ENCODE peak calls at places on chromosomes 11 and 22, in eight cellular contexts. W is CD4-positive, alpha-beta T cell; Q is psoas muscle; U is BJ; C is GM13977; H is WTC11; L is lower lobe of right lung; K is fibroblast of the aortic adventitia. O is an unnamed sample.

GRCh38 chr11:8766043-8766992 is 83.7 kb downstream of the RPL27A start:
- DNase-seq in W (no peak), Q (no peak), U (no peak), C (no peak), H (peak), L (no peak), K (no peak), O (peak)

GRCh38 chr11:130213979-130214281 is 54.3 kb downstream of the ST14 start:
- DNase-seq in W (no peak), Q (no peak), U (no peak), C (no peak), H (peak), L (no peak), K (no peak), O (no peak)

GRCh38 chr22:35634981-35635540 is 13.2 kb upstream of the APOL6 start:
- DNase-seq in W (no peak), Q (no peak), U (no peak), C (peak), H (no peak), L (no peak), K (no peak), O (no peak)

GRCh38 chr11:43574949-43575915 is 105.3 kb upstream of the HSD17B12 start:
- DNase-seq in W (no peak), Q (no peak), U (no peak), C (peak), H (peak), L (no peak), K (peak), O (peak)

GRCh38 chr11:975824-976223 is 50.2 kb downstream of the AP2A2 start:
- DNase-seq in W (no peak), Q (no peak), U (no peak), C (no peak), H (peak), L (no peak), K (peak), O (peak)

GRCh38 chr11:119480375-119481020 is 57.5 kb upstream of the THY1 start:
- DNase-seq in W (no peak), Q (no peak), U (no peak), C (no peak), H (no peak), L (no peak), K (no peak), O (no peak)

GRCh38 chr22:31800065-31800464 is 46.2 kb downstream of the DEPDC5 start:
- DNase-seq in W (no peak), Q (no peak), U (no peak), C (no peak), H (no peak), L (no peak), K (peak), O (no peak)

GRCh38 chr11:86155210-86155844 is 86.4 kb upstream of the PICALM start:
- DNase-seq in W (no peak), Q (no peak), U (no peak), C (no peak), H (no peak), L (no peak), K (no peak), O (no peak)

GRCh38 chr22:37735054-37735453 is 38.2 kb downstream of the TRIOBP start:
- DNase-seq in W (no peak), Q (peak), U (no peak), C (no peak), H (peak), L (peak), K (no peak), O (peak)

GRCh38 chr11:121063728-121064127 is 37.3 kb upstream of the TECTA start:
- DNase-seq in W (no peak), Q (no peak), U (no peak), C (no peak), H (no peak), L (no peak), K (no peak), O (no peak)

GRCh38 chr22:44605486-44605885 is 96.5 kb upstream of the PRR5 start:
- DNase-seq in W (no peak), Q (no peak), U (no peak), C (no peak), H (no peak), L (no peak), K (no peak), O (no peak)

GRCh38 chr11:77031599-77031998 is 2.6 kb upstream of the B3GNT6 start:
- DNase-seq in W (no peak), Q (no peak), U (no peak), C (no peak), H (no peak), L (no peak), K (no peak), O (no peak)

GRCh38 chr11:77027275-77027674 is 6.9 kb upstream of the B3GNT6 start:
- DNase-seq in W (no peak), Q (no peak), U (peak), C (no peak), H (no peak), L (no peak), K (peak), O (no peak)

GRCh38 chr11:77026743-77027142 is 7.5 kb upstream of the B3GNT6 start:
- DNase-seq in W (no peak), Q (no peak), U (no peak), C (no peak), H (no peak), L (no peak), K (no peak), O (no peak)

GRCh38 chr11:77030834-77031414 is 3.3 kb upstream of the B3GNT6 start:
- DNase-seq in W (no peak), Q (no peak), U (no peak), C (no peak), H (no peak), L (no peak), K (no peak), O (no peak)

DNA sequence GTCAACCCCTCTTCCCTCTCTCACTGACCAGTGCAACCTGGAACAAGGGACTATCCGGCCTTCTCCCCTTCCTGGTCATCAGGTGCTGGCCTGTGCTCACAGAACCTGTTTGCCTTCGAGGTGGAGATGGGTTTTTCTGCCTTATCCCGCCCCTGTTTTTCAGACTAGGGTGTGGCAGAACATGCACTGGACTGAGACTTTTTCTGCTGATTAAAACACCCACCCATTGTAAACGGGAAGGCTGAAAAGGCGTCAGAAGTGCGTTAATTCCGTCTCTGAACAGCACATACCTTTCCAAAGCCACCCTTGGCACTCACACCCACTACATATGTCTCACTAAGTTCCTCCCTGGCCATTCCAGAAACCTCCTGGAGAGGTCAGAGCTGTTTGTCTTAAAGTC is 4.4 kb upstream of the B3GNT6 start:
- DNase-seq in W (no peak), Q (no peak), U (no peak), C (no peak), H (no peak), L (no peak), K (no peak), O (no peak)
- TF ChIP-seq CTCF in W (no peak), Q (no peak), U (no peak), C (no peak), H (no peak), L (no peak), K (no peak), O (no peak)

GRCh38 chr11:123188508-123189165 is 6.4 kb downstream of the CLMP start:
- DNase-seq in W (no peak), Q (no peak), U (peak), C (no peak), H (no peak), L (no peak), K (peak), O (no peak)
- TF ChIP-seq CTCF in W (no peak), Q (no peak), U (peak), C (no peak), H (no peak), L (no peak), K (peak), O (no peak)

DNA sequence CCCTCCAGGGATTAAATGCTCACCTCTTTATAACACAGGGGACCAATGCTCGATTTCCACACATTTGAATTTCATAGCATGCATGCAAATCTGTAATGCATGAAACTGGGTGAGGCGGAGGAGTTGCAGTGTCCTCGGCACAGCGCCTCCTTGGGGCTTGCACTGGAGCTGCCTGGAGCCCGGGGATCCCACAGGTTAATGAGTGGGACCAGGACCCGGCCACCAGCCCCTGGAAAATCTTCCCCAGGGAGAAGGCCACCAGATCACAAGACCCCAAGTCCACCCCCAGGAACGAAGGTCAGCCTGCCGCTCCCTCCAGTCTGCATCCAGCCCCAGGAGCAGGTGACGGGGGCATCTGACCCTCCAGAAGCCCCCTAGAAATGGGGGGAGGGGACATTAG is 119.1 kb downstream of the MN1 start:
- DNase-seq in W (no peak), Q (no peak), U (no peak), C (no peak), H (peak), L (no peak), K (no peak), O (peak)
- TF ChIP-seq CTCF in W (no peak), Q (peak), U (no peak), C (no peak), H (peak), L (no peak), K (peak), O (peak)

GRCh38 chr11:57622263-57622662 is 24.8 kb downstream of the SERPING1 start:
- DNase-seq in W (no peak), Q (no peak), U (no peak), C (no peak), H (no peak), L (no peak), K (no peak), O (no peak)

GRCh38 chr11:57618438-57618837 is 21.0 kb downstream of the SERPING1 start:
- DNase-seq in W (no peak), Q (no peak), U (no peak), C (no peak), H (no peak), L (no peak), K (no peak), O (no peak)

GRCh38 chr11:57616595-57616994 is 19.1 kb downstream of the SERPING1 start:
- DNase-seq in W (no peak), Q (no peak), U (no peak), C (no peak), H (no peak), L (no peak), K (no peak), O (no peak)

GRCh38 chr11:57615308-57615707 is 17.8 kb downstream of the SERPING1 start:
- DNase-seq in W (no peak), Q (no peak), U (no peak), C (no peak), H (no peak), L (no peak), K (no peak), O (no peak)

DNA sequence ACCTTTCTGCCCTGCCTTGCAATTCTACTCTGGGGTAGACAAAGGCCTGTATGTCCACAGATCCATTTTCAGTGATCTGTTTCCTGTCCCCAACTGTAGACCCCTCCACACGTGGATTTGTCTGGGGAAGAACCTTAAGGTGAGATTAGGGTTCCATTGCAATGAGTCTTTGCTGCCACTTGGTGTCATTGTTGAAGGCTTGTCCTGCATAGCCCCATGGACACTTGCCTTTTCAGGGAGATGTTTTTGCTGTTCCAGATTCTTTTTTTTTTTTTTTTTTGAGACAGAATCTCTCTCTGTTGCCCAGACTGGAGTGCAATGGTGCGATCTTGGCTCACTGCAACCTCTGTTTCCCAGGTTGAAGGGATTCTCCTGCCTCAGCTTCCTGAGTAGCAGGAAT is 21.8 kb downstream of the SERPING1 start:
- DNase-seq in W (no peak), Q (no peak), U (no peak), C (no peak), H (no peak), L (no peak), K (no peak), O (no peak)
- TF ChIP-seq CTCF in W (no peak), Q (no peak), U (peak), C (no peak), H (no peak), L (no peak), K (no peak), O (peak)

DNA sequence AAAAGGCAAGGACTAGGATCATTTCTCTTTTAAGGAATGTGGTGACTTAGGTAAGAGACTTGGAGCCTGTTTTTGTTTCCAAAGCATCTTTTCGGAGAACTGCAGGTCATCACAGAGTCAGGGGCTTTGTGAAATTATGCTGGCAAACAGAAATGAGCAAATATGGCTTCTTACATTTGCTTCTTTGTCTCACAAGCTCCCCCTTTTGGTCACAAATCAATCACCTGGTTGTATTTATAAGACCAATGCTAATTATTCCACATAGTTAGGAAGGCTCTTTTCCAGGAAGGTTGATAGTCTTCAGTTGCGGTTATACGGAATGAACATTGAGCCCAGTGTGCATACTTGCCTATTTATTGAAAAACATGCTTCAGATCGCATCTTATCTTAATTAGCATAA is 34.6 kb upstream of the CEP126 start:
- DNase-seq in W (no peak), Q (no peak), U (no peak), C (no peak), H (no peak), L (no peak), K (peak), O (no peak)
- TF ChIP-seq CTCF in W (no peak), Q (no peak), U (peak), C (peak), H (peak), L (peak), K (peak), O (peak)

DNA sequence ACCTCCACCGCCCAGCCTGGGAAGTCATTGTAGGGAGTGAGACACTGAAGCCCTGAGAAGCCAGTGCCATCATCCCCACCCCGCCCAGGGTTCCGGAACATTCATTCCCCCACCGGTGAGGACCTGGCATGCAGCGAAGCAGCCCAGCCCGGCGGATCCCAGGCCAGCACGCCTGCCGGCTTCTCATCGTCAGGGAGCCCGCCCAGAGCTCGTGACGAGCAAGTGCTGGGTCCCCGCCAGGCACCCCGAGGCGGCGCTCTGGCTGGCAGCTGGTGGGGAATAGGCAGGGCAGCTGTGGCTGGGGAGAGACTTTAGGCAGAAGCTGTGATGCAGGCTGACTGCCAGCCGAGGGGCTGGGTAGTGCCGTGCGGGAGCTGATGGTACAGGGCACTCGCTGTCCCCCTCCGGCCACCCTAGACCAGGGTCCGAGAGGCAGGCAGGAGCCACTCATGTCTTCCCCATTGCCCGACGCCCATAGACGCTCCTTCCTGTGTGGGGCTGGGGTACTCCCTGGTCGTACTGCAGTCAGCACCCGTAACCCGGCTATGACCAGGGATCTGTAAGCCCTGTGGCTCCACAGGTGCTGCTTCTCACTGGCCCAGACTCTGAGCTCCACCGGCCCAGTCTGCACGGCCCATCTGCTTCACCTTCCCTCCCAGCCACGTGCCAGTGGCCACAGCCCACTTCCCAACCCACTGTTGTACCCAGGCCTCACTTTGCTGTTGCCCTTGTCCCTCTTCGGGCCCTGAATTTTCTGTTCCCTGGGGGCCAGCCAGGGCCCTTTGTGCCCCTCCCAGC is 24.5 kb upstream of the CABP7 start:
- DNase-seq in W (no peak), Q (peak), U (no peak), C (no peak), H (no peak), L (no peak), K (no peak), O (no peak)
- TF ChIP-seq CTCF in W (no peak), Q (no peak), U (no peak), C (no peak), H (no peak), L (no peak), K (no peak), O (no peak)

DNA sequence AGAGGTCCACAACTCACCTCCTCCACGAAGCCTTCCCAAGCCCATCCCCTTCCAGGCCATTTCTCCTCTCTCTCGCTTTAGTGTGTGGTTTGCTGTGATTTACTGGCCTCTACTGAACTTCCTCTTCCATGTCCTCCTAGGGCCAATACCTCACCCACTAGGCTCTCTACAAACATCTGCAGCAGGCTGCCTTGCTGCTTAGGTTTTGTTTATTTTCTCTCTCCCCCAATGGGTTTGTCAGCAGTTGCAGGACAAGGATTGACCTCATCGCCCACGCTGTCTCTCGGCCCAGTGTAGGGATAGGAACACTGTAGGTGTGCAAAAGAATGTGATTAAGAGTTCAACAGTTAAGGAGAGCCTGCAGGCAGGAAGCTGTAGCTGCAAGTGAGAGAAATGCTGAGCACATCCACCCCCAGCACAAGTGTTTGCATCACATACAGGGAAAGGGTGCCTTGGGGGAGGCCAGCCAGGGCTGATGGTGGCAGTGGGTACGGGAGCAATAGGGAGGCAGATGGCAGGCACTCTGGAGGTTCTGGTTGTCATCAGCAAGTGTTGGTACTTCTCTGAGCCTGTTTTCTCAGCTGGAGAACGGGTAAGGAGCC is 1.4 kb downstream of the PC start:
- DNase-seq in W (no peak), Q (no peak), U (no peak), C (peak), H (no peak), L (peak), K (peak), O (no peak)
- TF ChIP-seq CTCF in W (no peak), Q (no peak), U (peak), C (no peak), H (no peak), L (no peak), K (peak), O (no peak)

DNA sequence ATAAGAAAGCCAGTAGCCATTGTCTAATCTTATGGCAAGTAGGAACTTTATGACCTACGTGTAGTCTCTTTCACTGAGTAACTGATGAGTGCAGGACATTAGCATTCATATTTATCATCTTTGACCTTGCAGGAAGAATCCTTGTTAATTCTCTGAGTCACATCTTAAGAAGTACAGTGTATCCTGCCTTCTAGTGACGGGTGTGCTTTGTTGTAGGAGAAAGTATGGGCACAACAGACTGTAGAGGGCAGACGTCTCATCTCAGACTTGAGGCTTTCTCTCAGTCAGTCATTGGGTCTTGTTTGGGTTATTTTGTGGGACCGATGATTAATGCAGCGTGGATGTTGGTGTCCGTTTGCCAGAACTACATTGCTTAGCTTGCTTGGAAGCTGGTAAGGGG is 6.8 kb downstream of the RNF214 start:
- DNase-seq in W (no peak), Q (no peak), U (peak), C (no peak), H (no peak), L (no peak), K (peak), O (no peak)
- TF ChIP-seq CTCF in W (no peak), Q (no peak), U (peak), C (no peak), H (no peak), L (no peak), K (peak), O (no peak)

GRCh38 chr11:35474677-35475076 is 50.7 kb downstream of the PAMR1 start:
- DNase-seq in W (no peak), Q (no peak), U (no peak), C (no peak), H (no peak), L (no peak), K (no peak), O (no peak)

GRCh38 chr11:35466058-35466457 is 46.7 kb upstream of the SLC1A2 start:
- DNase-seq in W (no peak), Q (no peak), U (no peak), C (no peak), H (no peak), L (no peak), K (no peak), O (no peak)

GRCh38 chr11:35473975-35474374 is 51.4 kb downstream of the PAMR1 start:
- DNase-seq in W (no peak), Q (no peak), U (no peak), C (no peak), H (no peak), L (no peak), K (no peak), O (no peak)

DNA sequence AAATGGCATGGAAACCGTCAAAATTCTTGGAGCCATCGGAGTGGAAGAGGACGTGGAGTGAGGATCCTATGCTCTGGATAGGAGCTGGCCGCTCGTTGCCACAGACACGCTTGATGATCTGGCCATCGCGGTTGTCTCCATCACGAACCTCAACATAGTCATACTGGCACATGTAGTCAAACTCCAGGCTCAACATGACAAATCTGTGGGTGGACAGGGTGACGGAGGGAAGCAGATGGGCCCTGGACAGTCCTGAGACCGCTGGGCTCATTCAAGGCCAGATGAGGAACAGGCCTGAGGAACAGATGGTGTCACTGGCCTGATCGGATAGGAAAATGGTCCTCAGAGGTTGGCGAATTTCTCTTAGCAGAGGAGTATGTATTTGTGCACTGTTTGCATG is 51.3 kb upstream of the SLC1A2 start:
- DNase-seq in W (no peak), Q (no peak), U (no peak), C (no peak), H (no peak), L (no peak), K (no peak), O (no peak)
- TF ChIP-seq CTCF in W (no peak), Q (no peak), U (no peak), C (no peak), H (no peak), L (no peak), K (no peak), O (no peak)

O was measured in neural crest cell.